ENCODE peak calls at places on chromosomes 5 and 9, in six cellular contexts. E is hepatocyte, B is left lung, N is esophagus muscularis mucosa, K is fibroblast of lung, W is AG04450. U is an unnamed sample.

GRCh38 chr9:72441296-72442211 is 76.5 kb upstream of the ZFAND5 start:
- DNase-seq in E (no peak), W (no peak), N (no peak), K (peak; percentile 71), B (no peak), U (no peak)

GRCh38 chr5:38692780-38693507 is 136.5 kb upstream of the LIFR start:
- DNase-seq in W (no peak), N (no peak), E (peak; percentile 26), K (no peak), B (no peak), U (no peak)

GRCh38 chr5:119031905-119032304 is 39.0 kb upstream of the DMXL1 start:
- DNase-seq in K (peak; percentile 17), B (no peak), W (no peak), N (no peak), E (no peak), U (no peak)

GRCh38 chr9:87343816-87344438 is 153.7 kb upstream of the DAPK1 start:
- DNase-seq in W (no peak), K (peak; percentile 25), E (no peak), N (peak; percentile 62), B (no peak), U (no peak)

GRCh38 chr9:76200315-76200714 is 193.9 kb downstream of the RFK start:
- DNase-seq in E (no peak), B (no peak), K (peak; percentile 29), N (peak; percentile 70), W (no peak), U (no peak)

GRCh38 chr9:125089331-125089730 is 54.0 kb downstream of the SCAI start:
- DNase-seq in B (no peak), N (no peak), W (no peak), K (no peak), E (no peak), U (no peak)

GRCh38 chr5:173498871-173499470 is 117.5 kb downstream of the BOD1 start:
- DNase-seq in N (peak; percentile 87), W (no peak), K (peak; percentile 62), B (no peak), E (no peak), U (no peak)

GRCh38 chr9:81045658-81046057 is 643.7 kb downstream of the TLE1 start:
- DNase-seq in E (peak; percentile 13), W (no peak), B (no peak), K (no peak), N (no peak), U (no peak)

GRCh38 chr5:78399115-78399514 is 38.7 kb downstream of the SCAMP1 start:
- DNase-seq in E (no peak), K (peak; percentile 61), N (no peak), W (no peak), B (no peak), U (no peak)

GRCh38 chr9:110180386-110180712 is 27.6 kb downstream of the C9orf152 start:
- DNase-seq in E (no peak), K (no peak), B (no peak), W (no peak), N (no peak), U (no peak)

GRCh38 chr5:91328743-91329142 is 54.4 kb downstream of the ARRDC3 start:
- DNase-seq in N (no peak), E (peak; percentile 20), B (no peak), W (peak; percentile 24), K (no peak), U (no peak)

GRCh38 chr9:37550781-37551180 is 25.4 kb downstream of the FBXO10 start:
- DNase-seq in W (peak; percentile 32), K (peak; percentile 41), N (no peak), E (no peak), B (no peak), U (peak; percentile 44)

GRCh38 chr9:127832248-127832647 is 22.2 kb downstream of the ENG start:
- DNase-seq in K (peak; percentile 48), B (no peak), N (no peak), W (no peak), E (no peak), U (no peak)

GRCh38 chr9:128910906-128911305 is 9.9 kb upstream of the PHYHD1 start:
- DNase-seq in B (no peak), K (no peak), N (no peak), W (no peak), E (no peak), U (no peak)

GRCh38 chr5:67578011-67578410 is 381.4 kb upstream of the CD180 start:
- DNase-seq in W (no peak), N (no peak), K (peak; percentile 65), E (peak; percentile 6), B (no peak), U (no peak)

GRCh38 chr5:72618699-72619098 is 111.5 kb upstream of the ZNF366 start:
- DNase-seq in K (no peak), B (no peak), W (no peak), E (no peak), N (no peak), U (no peak)

GRCh38 chr5:123092696-123093095 is 3.7 kb downstream of the PRDM6 start:
- DNase-seq in K (no peak), E (no peak), B (no peak), W (no peak), N (no peak), U (no peak)
- H3K4me3 ChIP-seq in K (peak overlapping the region; percentile 92), E (peak overlapping the region; percentile 10), B (no peak overlapping the region), W (peak overlapping the region; percentile 35), N (no peak overlapping the region), U (no peak overlapping the region)

DNA sequence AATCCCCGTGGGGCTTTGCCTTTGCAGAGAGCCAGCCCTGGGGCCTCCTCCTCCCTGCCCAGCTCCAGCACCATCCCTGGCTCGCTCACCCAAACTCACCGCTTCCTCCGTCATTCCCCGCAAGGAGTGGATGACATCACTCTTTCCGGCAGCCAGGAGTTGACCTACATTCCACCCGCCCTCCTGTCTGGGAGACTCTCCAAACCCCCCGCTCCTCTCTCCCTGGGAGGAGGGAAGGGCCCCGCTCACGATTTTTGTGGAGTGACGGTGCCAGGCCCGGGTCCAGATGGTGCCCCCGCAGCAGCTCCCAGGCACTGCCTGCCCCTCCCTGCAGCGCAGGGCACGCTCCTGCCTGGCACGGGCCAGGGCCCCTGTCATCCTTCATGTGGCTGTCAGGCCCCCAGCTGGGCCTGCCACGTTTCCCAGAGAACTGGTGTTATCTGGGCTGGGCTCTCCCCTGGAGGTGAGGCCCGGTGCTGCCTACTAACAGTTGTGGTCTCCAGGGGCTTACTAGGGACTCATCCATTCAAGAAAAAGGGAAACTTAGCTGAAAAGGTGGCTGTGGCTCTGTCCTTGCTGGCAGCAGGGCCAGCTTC is 52.3 kb downstream of the NTNG2 start:
- DNase-seq in W (peak; percentile 75), E (peak; percentile 84), K (peak; percentile 97), B (peak; percentile 76), N (peak; percentile 93), U (peak; percentile 71)
- TF ChIP-seq CTCF in W (peak; percentile 27), E (no peak), K (no peak), B (no peak), N (peak; percentile 9), U (no peak)

GRCh38 chr5:125293223-125293622 is 546.8 kb upstream of the ZNF608 start:
- DNase-seq in E (no peak), N (no peak), B (no peak), K (no peak), W (no peak), U (no peak)
- H3K4me3 ChIP-seq in E (no peak overlapping the region), N (no peak overlapping the region), B (no peak overlapping the region), K (no peak overlapping the region), W (no peak overlapping the region), U (no peak overlapping the region)

DNA sequence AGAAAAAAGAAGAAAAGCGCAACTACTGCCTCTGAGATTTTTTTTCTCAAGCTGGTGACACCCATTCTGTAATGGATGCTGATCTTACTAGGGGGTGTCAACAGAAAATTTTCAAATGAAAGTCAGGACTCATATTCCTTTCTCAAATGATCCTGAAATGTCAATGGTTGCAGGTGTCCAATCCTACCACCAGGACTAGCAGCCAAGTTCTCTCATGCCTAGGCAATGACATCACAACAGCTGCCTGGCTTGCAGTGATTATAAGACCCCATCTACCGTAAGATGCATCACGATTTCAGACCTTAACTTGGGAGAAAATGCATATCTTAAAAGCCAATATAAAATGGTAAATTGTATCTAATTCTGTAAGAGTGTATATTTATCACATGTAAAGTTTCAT is 104.6 kb downstream of the DENND1A start:
- DNase-seq in W (no peak), E (no peak), K (peak; percentile 81), B (no peak), N (no peak), U (no peak)
- TF ChIP-seq CTCF in W (peak; percentile 51), E (no peak), K (no peak), B (no peak), N (no peak), U (peak; percentile 5)

GRCh38 chr5:36606052-36606436 is 362 bp upstream of the SLC1A3 start:
- DNase-seq in B (no peak), W (no peak), E (no peak), N (no peak), K (no peak), U (no peak)

GRCh38 chr5:36605241-36605640 is 1.2 kb upstream of the SLC1A3 start:
- DNase-seq in K (no peak), N (no peak), B (no peak), W (no peak), E (no peak), U (no peak)

GRCh38 chr5:36607114-36607561 is 732 bp downstream of the SLC1A3 start:
- DNase-seq in K (peak; percentile 58), B (peak; percentile 43), E (peak; percentile 34), N (no peak), W (no peak), U (no peak)

GRCh38 chr5:36607838-36608783 is 1.7 kb downstream of the SLC1A3 start:
- DNase-seq in E (peak; percentile 23), N (no peak), K (peak; percentile 72), B (no peak), W (no peak), U (no peak)

GRCh38 chr5:36606437-36607113 is at the start of gene SLC1A3:
- DNase-seq in E (peak; percentile 79), B (peak; percentile 74), K (peak; percentile 85), W (no peak), N (no peak), U (no peak)
- H3K4me3 ChIP-seq in E (peak within 1 kb of the TSS; percentile 72), B (peak within 1 kb of the TSS; percentile 50), K (peak within 1 kb of the TSS; percentile 79), W (peak within 1 kb of the TSS; percentile 75), N (peak within 1 kb of the TSS; percentile 56), U (peak within 1 kb of the TSS; percentile 66)